ENCODE peak calls at places on chromosomes 13 and 19, in nine cellular contexts. One of them, this sample, is unnamed.

GRCh38 chr19:48966541-48967345 is 1.6 kb downstream of the FTL start:
- DNase-seq in vagina: no peak
- DNase-seq in sigmoid colon: no peak
- DNase-seq in stomach: no peak
- DNase-seq in breast epithelium: no peak
- DNase-seq in transverse colon: no peak
- DNase-seq in HepG2: no peak
- DNase-seq in suprapubic skin: no peak
- DNase-seq in K562: peak; percentile 70
- DNase-seq in this sample: no peak

GRCh38 chr19:41189425-41190065 is 3.5 kb upstream of the CYP2S1 start:
- DNase-seq in suprapubic skin: no peak
- DNase-seq in K562: no peak
- DNase-seq in stomach: no peak
- DNase-seq in sigmoid colon: no peak
- DNase-seq in HepG2: no peak
- DNase-seq in breast epithelium: no peak
- DNase-seq in transverse colon: no peak
- DNase-seq in vagina: no peak
- DNase-seq in this sample: no peak

GRCh38 chr13:71218960-71219359 is 648.0 kb downstream of the DACH1 start:
- DNase-seq in stomach: no peak
- DNase-seq in suprapubic skin: no peak
- DNase-seq in breast epithelium: no peak
- DNase-seq in transverse colon: no peak
- DNase-seq in K562: no peak
- DNase-seq in HepG2: peak; percentile 7
- DNase-seq in sigmoid colon: no peak
- DNase-seq in vagina: no peak
- DNase-seq in this sample: no peak

GRCh38 chr13:98626298-98626940 is 49.5 kb upstream of the STK24 start:
- DNase-seq in stomach: no peak
- DNase-seq in transverse colon: no peak
- DNase-seq in vagina: no peak
- DNase-seq in K562: no peak
- DNase-seq in sigmoid colon: no peak
- DNase-seq in suprapubic skin: no peak
- DNase-seq in breast epithelium: no peak
- DNase-seq in HepG2: no peak
- DNase-seq in this sample: no peak

GRCh38 chr13:113049981-113050380 is 55.6 kb upstream of the F7 start:
- DNase-seq in breast epithelium: no peak
- DNase-seq in transverse colon: no peak
- DNase-seq in suprapubic skin: no peak
- DNase-seq in sigmoid colon: peak; percentile 9
- DNase-seq in K562: no peak
- DNase-seq in vagina: no peak
- DNase-seq in HepG2: no peak
- DNase-seq in stomach: no peak
- DNase-seq in this sample: no peak

GRCh38 chr19:45117167-45117594 is 24.2 kb downstream of the PPP1R37 start:
- DNase-seq in suprapubic skin: no peak
- DNase-seq in breast epithelium: no peak
- DNase-seq in HepG2: no peak
- DNase-seq in sigmoid colon: no peak
- DNase-seq in K562: peak; percentile 54
- DNase-seq in transverse colon: peak; percentile 65
- DNase-seq in stomach: no peak
- DNase-seq in vagina: no peak
- DNase-seq in this sample: no peak

GRCh38 chr13:97188207-97188606 is 33.9 kb upstream of the MBNL2 start:
- DNase-seq in breast epithelium: no peak
- DNase-seq in suprapubic skin: no peak
- DNase-seq in stomach: no peak
- DNase-seq in transverse colon: no peak
- DNase-seq in sigmoid colon: no peak
- DNase-seq in HepG2: no peak
- DNase-seq in vagina: no peak
- DNase-seq in K562: no peak
- DNase-seq in this sample: no peak

GRCh38 chr13:93462151-93462550 is 235.5 kb downstream of the GPC6 start:
- DNase-seq in transverse colon: no peak
- DNase-seq in breast epithelium: no peak
- DNase-seq in K562: no peak
- DNase-seq in stomach: no peak
- DNase-seq in HepG2: no peak
- DNase-seq in vagina: no peak
- DNase-seq in sigmoid colon: no peak
- DNase-seq in suprapubic skin: no peak
- DNase-seq in this sample: no peak

GRCh38 chr13:100633461-100633860 is 41.1 kb downstream of the TMTC4 start:
- DNase-seq in HepG2: peak; percentile 6
- DNase-seq in breast epithelium: no peak
- DNase-seq in K562: no peak
- DNase-seq in vagina: no peak
- DNase-seq in sigmoid colon: no peak
- DNase-seq in transverse colon: no peak
- DNase-seq in suprapubic skin: no peak
- DNase-seq in stomach: no peak
- DNase-seq in this sample: no peak

GRCh38 chr19:16326401-16327130 is 1.9 kb downstream of the KLF2 start:
- DNase-seq in transverse colon: peak; percentile 55
- DNase-seq in sigmoid colon: no peak
- DNase-seq in breast epithelium: no peak
- DNase-seq in stomach: no peak
- DNase-seq in K562: no peak
- DNase-seq in HepG2: no peak
- DNase-seq in vagina: no peak
- DNase-seq in suprapubic skin: no peak
- DNase-seq in this sample: no peak

GRCh38 chr19:28466107-28467045 is 746.6 kb downstream of the UQCRFS1 start:
- DNase-seq in vagina: no peak
- DNase-seq in suprapubic skin: no peak
- DNase-seq in K562: peak; percentile 81
- DNase-seq in transverse colon: peak; percentile 72
- DNase-seq in HepG2: peak; percentile 3
- DNase-seq in breast epithelium: no peak
- DNase-seq in stomach: peak; percentile 61
- DNase-seq in sigmoid colon: peak; percentile 63
- DNase-seq in this sample: peak; percentile 19

GRCh38 chr13:49938921-49939320 is 2.8 kb upstream of the SPRYD7 start:
- DNase-seq in suprapubic skin: no peak
- DNase-seq in HepG2: peak; percentile 22
- DNase-seq in transverse colon: peak; percentile 86
- DNase-seq in K562: no peak
- DNase-seq in vagina: no peak
- DNase-seq in stomach: peak; percentile 78
- DNase-seq in breast epithelium: no peak
- DNase-seq in sigmoid colon: no peak
- DNase-seq in this sample: no peak

GRCh38 chr13:110944121-110944967 is 29.5 kb upstream of the ANKRD10 start:
- DNase-seq in breast epithelium: no peak
- DNase-seq in suprapubic skin: no peak
- DNase-seq in transverse colon: peak; percentile 20
- DNase-seq in sigmoid colon: no peak
- DNase-seq in stomach: peak; percentile 32
- DNase-seq in K562: peak; percentile 81
- DNase-seq in vagina: no peak
- DNase-seq in HepG2: peak; percentile 52
- DNase-seq in this sample: peak; percentile 36

DNA sequence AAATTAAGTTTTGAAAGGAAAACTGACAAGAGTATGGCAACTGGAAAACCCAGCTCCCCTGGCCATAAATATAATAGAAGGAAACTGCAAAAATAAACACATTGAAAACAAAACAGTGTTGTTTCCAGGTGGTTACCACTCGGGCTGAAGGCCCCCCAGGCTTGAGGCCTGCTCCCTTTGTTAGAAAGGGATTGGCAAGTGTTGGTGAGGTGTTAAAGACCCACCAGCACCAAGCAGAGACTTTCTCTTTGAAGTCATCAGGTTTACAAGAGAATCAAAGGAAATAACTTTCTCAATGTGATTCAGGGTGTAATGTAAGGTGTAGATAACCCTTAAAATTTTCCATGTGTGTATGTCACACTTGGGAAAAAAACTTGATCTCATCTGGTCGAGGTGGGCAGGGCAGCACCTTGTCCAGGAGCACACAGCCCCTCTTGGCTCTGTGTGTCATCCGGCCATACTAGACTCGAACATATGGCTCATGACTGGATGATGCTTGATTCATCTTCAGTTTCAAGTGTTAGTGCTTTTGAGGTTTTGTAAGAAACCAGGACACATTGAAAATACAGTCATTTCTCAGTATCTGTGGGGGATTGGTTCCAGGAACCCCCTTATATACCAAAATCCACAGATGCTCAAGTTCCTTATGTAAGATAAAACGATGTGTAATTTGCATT is 7.8 kb downstream of the ACTN4 start:
- DNase-seq in HepG2: no peak
- DNase-seq in breast epithelium: no peak
- DNase-seq in stomach: no peak
- DNase-seq in transverse colon: no peak
- DNase-seq in K562: no peak
- DNase-seq in sigmoid colon: no peak
- DNase-seq in vagina: no peak
- DNase-seq in suprapubic skin: no peak
- DNase-seq in this sample: no peak
- H3K4me1 ChIP-seq in HepG2: peaks cover 99% of the 10 kb centered on the region
- H3K4me1 ChIP-seq in breast epithelium: peaks cover 47% of the 10 kb centered on the region
- H3K4me1 ChIP-seq in stomach: peaks cover 93% of the 10 kb centered on the region
- H3K4me1 ChIP-seq in transverse colon: peaks cover 100% of the 10 kb centered on the region
- H3K4me1 ChIP-seq in K562: peaks cover 24% of the 10 kb centered on the region
- H3K4me1 ChIP-seq in sigmoid colon: peaks cover 97% of the 10 kb centered on the region
- H3K4me1 ChIP-seq in vagina: peaks cover 100% of the 10 kb centered on the region
- H3K4me1 ChIP-seq in suprapubic skin: peaks cover 98% of the 10 kb centered on the region
- H3K4me1 ChIP-seq in this sample: peaks cover 26% of the 10 kb centered on the region

GRCh38 chr19:55160128-55160985 is 2.8 kb upstream of the TNNI3 start:
- DNase-seq in stomach: peak; percentile 93
- DNase-seq in vagina: no peak
- DNase-seq in sigmoid colon: peak; percentile 86
- DNase-seq in suprapubic skin: no peak
- DNase-seq in K562: peak; percentile 98
- DNase-seq in HepG2: peak; percentile 81
- DNase-seq in breast epithelium: peak; percentile 79
- DNase-seq in transverse colon: peak; percentile 91
- DNase-seq in this sample: peak; percentile 49
- TF ChIP-seq POLR2AphosphoS5 in stomach: no peak
- TF ChIP-seq POLR2AphosphoS5 in vagina: no peak
- TF ChIP-seq POLR2AphosphoS5 in sigmoid colon: no peak
- TF ChIP-seq POLR2AphosphoS5 in suprapubic skin: no peak
- TF ChIP-seq POLR2AphosphoS5 in K562: no peak
- TF ChIP-seq POLR2AphosphoS5 in HepG2: no peak
- TF ChIP-seq POLR2AphosphoS5 in breast epithelium: no peak
- TF ChIP-seq POLR2AphosphoS5 in transverse colon: no peak
- TF ChIP-seq POLR2AphosphoS5 in this sample: peak; percentile 42

GRCh38 chr13:48400090-48400694 is 12.7 kb downstream of the LPAR6 start:
- DNase-seq in sigmoid colon: no peak
- DNase-seq in breast epithelium: no peak
- DNase-seq in suprapubic skin: no peak
- DNase-seq in K562: no peak
- DNase-seq in stomach: no peak
- DNase-seq in HepG2: peak; percentile 29
- DNase-seq in vagina: no peak
- DNase-seq in transverse colon: no peak
- DNase-seq in this sample: no peak
- H3K4me1 ChIP-seq in sigmoid colon: peaks cover 41% of the 10 kb centered on the region
- H3K4me1 ChIP-seq in breast epithelium: peaks cover 14% of the 10 kb centered on the region
- H3K4me1 ChIP-seq in suprapubic skin: peaks cover 62% of the 10 kb centered on the region
- H3K4me1 ChIP-seq in K562: no peaks in the 10 kb centered on the region
- H3K4me1 ChIP-seq in stomach: peaks cover 5% of the 10 kb centered on the region
- H3K4me1 ChIP-seq in HepG2: peaks cover 58% of the 10 kb centered on the region
- H3K4me1 ChIP-seq in vagina: peaks cover 71% of the 10 kb centered on the region
- H3K4me1 ChIP-seq in transverse colon: peaks cover 58% of the 10 kb centered on the region
- H3K4me1 ChIP-seq in this sample: peaks cover 11% of the 10 kb centered on the region

DNA sequence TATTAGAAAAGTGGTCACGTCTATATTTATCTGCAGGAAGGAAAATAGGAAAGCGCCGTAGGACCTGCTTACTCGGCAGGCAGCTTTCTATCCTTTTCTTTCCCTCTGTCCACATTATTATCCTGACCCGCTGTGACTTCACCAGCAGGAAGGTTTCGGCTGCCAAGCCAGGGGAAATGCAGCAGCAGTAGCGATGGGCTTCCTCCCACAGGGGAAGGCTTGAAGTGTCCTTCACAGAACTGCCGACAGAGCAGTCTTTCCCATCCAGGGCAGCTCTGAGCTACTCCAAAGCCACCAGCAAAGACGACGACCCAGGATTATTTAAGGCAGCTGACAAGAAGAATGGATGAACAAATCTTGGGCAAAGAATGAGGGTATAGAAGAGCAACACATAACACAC is 19.5 kb upstream of the CLN5 start:
- DNase-seq in stomach: no peak
- DNase-seq in K562: no peak
- DNase-seq in breast epithelium: no peak
- DNase-seq in sigmoid colon: no peak
- DNase-seq in vagina: no peak
- DNase-seq in transverse colon: no peak
- DNase-seq in HepG2: no peak
- DNase-seq in suprapubic skin: no peak
- DNase-seq in this sample: no peak
- TF ChIP-seq POLR2AphosphoS5 in stomach: no peak
- TF ChIP-seq POLR2AphosphoS5 in K562: no peak
- TF ChIP-seq POLR2AphosphoS5 in breast epithelium: no peak
- TF ChIP-seq POLR2AphosphoS5 in sigmoid colon: no peak
- TF ChIP-seq POLR2AphosphoS5 in vagina: no peak
- TF ChIP-seq POLR2AphosphoS5 in transverse colon: no peak
- TF ChIP-seq POLR2AphosphoS5 in HepG2: no peak
- TF ChIP-seq POLR2AphosphoS5 in suprapubic skin: no peak
- TF ChIP-seq POLR2AphosphoS5 in this sample: no peak

GRCh38 chr19:4059931-4060620 is 6.6 kb downstream of the ZBTB7A start:
- DNase-seq in suprapubic skin: peak; percentile 88
- DNase-seq in transverse colon: peak; percentile 90
- DNase-seq in HepG2: no peak
- DNase-seq in sigmoid colon: peak; percentile 90
- DNase-seq in breast epithelium: no peak
- DNase-seq in K562: peak; percentile 64
- DNase-seq in stomach: peak; percentile 73
- DNase-seq in vagina: peak; percentile 87
- DNase-seq in this sample: no peak
- H3K4me1 ChIP-seq in suprapubic skin: peaks cover 73% of the 10 kb centered on the region
- H3K4me1 ChIP-seq in transverse colon: peaks cover 75% of the 10 kb centered on the region
- H3K4me1 ChIP-seq in HepG2: peaks cover 68% of the 10 kb centered on the region
- H3K4me1 ChIP-seq in sigmoid colon: peaks cover 73% of the 10 kb centered on the region
- H3K4me1 ChIP-seq in breast epithelium: peaks cover 49% of the 10 kb centered on the region
- H3K4me1 ChIP-seq in K562: peaks cover 76% of the 10 kb centered on the region
- H3K4me1 ChIP-seq in stomach: peaks cover 78% of the 10 kb centered on the region
- H3K4me1 ChIP-seq in vagina: peaks cover 69% of the 10 kb centered on the region
- H3K4me1 ChIP-seq in this sample: peaks cover 54% of the 10 kb centered on the region

GRCh38 chr13:51825165-51825592 is 19.8 kb downstream of the TMEM272 start:
- DNase-seq in transverse colon: no peak
- DNase-seq in suprapubic skin: no peak
- DNase-seq in breast epithelium: no peak
- DNase-seq in K562: no peak
- DNase-seq in stomach: no peak
- DNase-seq in vagina: no peak
- DNase-seq in sigmoid colon: no peak
- DNase-seq in HepG2: no peak
- DNase-seq in this sample: no peak
- TF ChIP-seq POLR2AphosphoS5 in transverse colon: no peak
- TF ChIP-seq POLR2AphosphoS5 in suprapubic skin: no peak
- TF ChIP-seq POLR2AphosphoS5 in breast epithelium: peak; percentile 30
- TF ChIP-seq POLR2AphosphoS5 in K562: no peak
- TF ChIP-seq POLR2AphosphoS5 in stomach: peak; percentile 23
- TF ChIP-seq POLR2AphosphoS5 in vagina: no peak
- TF ChIP-seq POLR2AphosphoS5 in sigmoid colon: no peak
- TF ChIP-seq POLR2AphosphoS5 in HepG2: no peak
- TF ChIP-seq POLR2AphosphoS5 in this sample: peak; percentile 11

This sample was measured in prostate gland.